ENCODE peak calls at places on chromosomes 2 and 18, in five cellular contexts. One of them, this sample, is unnamed.
A peak's percentile ranks its signal among the peaks of the same experiment; 100 is the strongest.

GRCh38 chr2:29650634-29651097 is 270.7 kb downstream of the ALK start:
- DNase-seq in stomach: no peak
- DNase-seq in endodermal cell: no peak
- DNase-seq in neural progenitor cell: no peak
- DNase-seq in heart right ventricle: no peak
- DNase-seq in this sample: no peak

GRCh38 chr2:27671235-27671634 is 7.5 kb downstream of the SLC4A1AP start:
- DNase-seq in stomach: no peak
- DNase-seq in endodermal cell: no peak
- DNase-seq in neural progenitor cell: no peak
- DNase-seq in heart right ventricle: no peak
- DNase-seq in this sample: no peak

GRCh38 chr2:2681611-2682295 is 350.7 kb upstream of the MYT1L start:
- DNase-seq in stomach: no peak
- DNase-seq in endodermal cell: no peak
- DNase-seq in neural progenitor cell: no peak
- DNase-seq in heart right ventricle: no peak
- DNase-seq in this sample: no peak

GRCh38 chr18:11989966-11990380 is 8.7 kb downstream of the IMPA2 start:
- DNase-seq in stomach: peak; percentile 75
- DNase-seq in endodermal cell: peak; percentile 65
- DNase-seq in neural progenitor cell: peak; percentile 20
- DNase-seq in heart right ventricle: no peak
- DNase-seq in this sample: no peak

GRCh38 chr2:16092861-16093638 is 152.7 kb downstream of the MYCN start:
- DNase-seq in stomach: no peak
- DNase-seq in endodermal cell: no peak
- DNase-seq in neural progenitor cell: no peak
- DNase-seq in heart right ventricle: no peak
- DNase-seq in this sample: no peak

GRCh38 chr2:190723397-190724090 is 74.7 kb downstream of the NAB1 start:
- DNase-seq in stomach: no peak
- DNase-seq in endodermal cell: no peak
- DNase-seq in neural progenitor cell: no peak
- DNase-seq in heart right ventricle: no peak
- DNase-seq in this sample: no peak

GRCh38 chr2:16189019-16189850 is 248.9 kb downstream of the MYCN start:
- DNase-seq in stomach: no peak
- DNase-seq in endodermal cell: no peak
- DNase-seq in neural progenitor cell: no peak
- DNase-seq in heart right ventricle: no peak
- DNase-seq in this sample: no peak

GRCh38 chr2:230413465-230413864 is 2.5 kb upstream of the SP100 start:
- DNase-seq in stomach: no peak
- DNase-seq in endodermal cell: no peak
- DNase-seq in neural progenitor cell: no peak
- DNase-seq in heart right ventricle: no peak
- DNase-seq in this sample: no peak

GRCh38 chr2:200144571-200144970 is 161.9 kb upstream of the SPATS2L start:
- DNase-seq in stomach: no peak
- DNase-seq in endodermal cell: no peak
- DNase-seq in neural progenitor cell: no peak
- DNase-seq in heart right ventricle: no peak
- DNase-seq in this sample: no peak

GRCh38 chr2:134463726-134464076 is 209.8 kb downstream of the MGAT5 start:
- DNase-seq in stomach: no peak
- DNase-seq in endodermal cell: peak; percentile 33
- DNase-seq in neural progenitor cell: no peak
- DNase-seq in heart right ventricle: no peak
- DNase-seq in this sample: no peak

GRCh38 chr2:134465228-134465627 is 211.4 kb downstream of the MGAT5 start:
- DNase-seq in stomach: peak; percentile 15
- DNase-seq in endodermal cell: no peak
- DNase-seq in neural progenitor cell: no peak
- DNase-seq in heart right ventricle: no peak
- DNase-seq in this sample: no peak

GRCh38 chr2:134465706-134466105 is 211.8 kb downstream of the MGAT5 start:
- DNase-seq in stomach: no peak
- DNase-seq in endodermal cell: no peak
- DNase-seq in neural progenitor cell: no peak
- DNase-seq in heart right ventricle: no peak
- DNase-seq in this sample: no peak

GRCh38 chr2:134468093-134468640 is 214.3 kb downstream of the MGAT5 start:
- DNase-seq in stomach: peak; percentile 9
- DNase-seq in endodermal cell: no peak
- DNase-seq in neural progenitor cell: no peak
- DNase-seq in heart right ventricle: no peak
- DNase-seq in this sample: no peak

DNA sequence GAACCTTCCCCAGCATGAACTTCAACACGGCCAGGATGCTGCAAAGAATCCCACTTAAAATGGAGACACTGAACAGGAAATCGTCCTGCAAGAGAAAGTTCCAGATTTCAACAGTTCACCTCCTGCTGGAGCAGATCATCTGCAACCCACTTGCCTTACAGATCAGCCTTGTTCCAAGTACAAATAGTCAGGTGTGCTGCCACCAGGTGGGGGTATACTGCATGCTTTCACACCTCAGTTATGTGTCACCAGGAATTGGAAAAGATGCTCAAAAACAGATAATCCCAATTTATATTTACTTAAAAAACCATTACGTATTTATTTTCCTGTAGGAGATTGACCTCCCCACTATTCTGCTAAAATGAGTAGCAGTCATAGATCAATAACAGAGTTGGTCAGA is 212.3 kb downstream of the MGAT5 start:
- DNase-seq in stomach: peak; percentile 46
- DNase-seq in endodermal cell: peak; percentile 80
- DNase-seq in neural progenitor cell: peak; percentile 40
- DNase-seq in heart right ventricle: no peak
- DNase-seq in this sample: peak; percentile 80
- TF ChIP-seq CTCF in stomach: peak; percentile 38
- TF ChIP-seq CTCF in endodermal cell: peak; percentile 79
- TF ChIP-seq CTCF in neural progenitor cell: peak; percentile 52
- TF ChIP-seq CTCF in heart right ventricle: peak; percentile 47
- TF ChIP-seq CTCF in this sample: no peak

GRCh38 chr2:69253893-69254292 is 133.1 kb downstream of the GFPT1 start:
- DNase-seq in stomach: no peak
- DNase-seq in endodermal cell: no peak
- DNase-seq in neural progenitor cell: no peak
- DNase-seq in heart right ventricle: no peak
- DNase-seq in this sample: no peak
- H3K27ac ChIP-seq in stomach: no peak overlapping the region
- H3K27ac ChIP-seq in endodermal cell: no peak overlapping the region
- H3K27ac ChIP-seq in neural progenitor cell: no peak overlapping the region
- H3K27ac ChIP-seq in heart right ventricle: peak overlapping the region; percentile 13
- H3K27ac ChIP-seq in this sample: no peak overlapping the region

GRCh38 chr2:41992056-41992699 is 55.6 kb upstream of the PKDCC start:
- DNase-seq in stomach: no peak
- DNase-seq in endodermal cell: no peak
- DNase-seq in neural progenitor cell: no peak
- DNase-seq in heart right ventricle: no peak
- DNase-seq in this sample: no peak

GRCh38 chr2:41990688-41991087 is 57.1 kb upstream of the PKDCC start:
- DNase-seq in stomach: no peak
- DNase-seq in endodermal cell: peak; percentile 42
- DNase-seq in neural progenitor cell: no peak
- DNase-seq in heart right ventricle: no peak
- DNase-seq in this sample: no peak

GRCh38 chr2:41992700-41993070 is 55.1 kb upstream of the PKDCC start:
- DNase-seq in stomach: no peak
- DNase-seq in endodermal cell: peak; percentile 90
- DNase-seq in neural progenitor cell: no peak
- DNase-seq in heart right ventricle: no peak
- DNase-seq in this sample: no peak

GRCh38 chr2:41993086-41993812 is 54.6 kb upstream of the PKDCC start:
- DNase-seq in stomach: no peak
- DNase-seq in endodermal cell: peak; percentile 42
- DNase-seq in neural progenitor cell: no peak
- DNase-seq in heart right ventricle: no peak
- DNase-seq in this sample: no peak

GRCh38 chr2:41989503-41990180 is 58.2 kb upstream of the PKDCC start:
- DNase-seq in stomach: no peak
- DNase-seq in endodermal cell: peak; percentile 47
- DNase-seq in neural progenitor cell: peak; percentile 32
- DNase-seq in heart right ventricle: no peak
- DNase-seq in this sample: no peak
- H3K4me3 ChIP-seq in stomach: no peak overlapping the region
- H3K4me3 ChIP-seq in endodermal cell: no peak overlapping the region
- H3K4me3 ChIP-seq in neural progenitor cell: no peak overlapping the region
- H3K4me3 ChIP-seq in heart right ventricle: no peak overlapping the region
- H3K4me3 ChIP-seq in this sample: no peak overlapping the region

GRCh38 chr18:24120676-24121075 is 18.2 kb upstream of the CABYR start:
- DNase-seq in stomach: no peak
- DNase-seq in endodermal cell: no peak
- DNase-seq in neural progenitor cell: no peak
- DNase-seq in heart right ventricle: no peak
- DNase-seq in this sample: no peak

GRCh38 chr18:24115628-24116027 is 23.2 kb upstream of the CABYR start:
- DNase-seq in stomach: no peak
- DNase-seq in endodermal cell: no peak
- DNase-seq in neural progenitor cell: no peak
- DNase-seq in heart right ventricle: no peak
- DNase-seq in this sample: no peak

GRCh38 chr18:24126155-24126947 is 12.5 kb upstream of the CABYR start:
- DNase-seq in stomach: no peak
- DNase-seq in endodermal cell: no peak
- DNase-seq in neural progenitor cell: no peak
- DNase-seq in heart right ventricle: no peak
- DNase-seq in this sample: no peak

GRCh38 chr18:24118750-24119577 is 19.9 kb upstream of the CABYR start:
- DNase-seq in stomach: peak; percentile 86
- DNase-seq in endodermal cell: peak; percentile 87
- DNase-seq in neural progenitor cell: peak; percentile 80
- DNase-seq in heart right ventricle: peak; percentile 35
- DNase-seq in this sample: peak; percentile 59

DNA sequence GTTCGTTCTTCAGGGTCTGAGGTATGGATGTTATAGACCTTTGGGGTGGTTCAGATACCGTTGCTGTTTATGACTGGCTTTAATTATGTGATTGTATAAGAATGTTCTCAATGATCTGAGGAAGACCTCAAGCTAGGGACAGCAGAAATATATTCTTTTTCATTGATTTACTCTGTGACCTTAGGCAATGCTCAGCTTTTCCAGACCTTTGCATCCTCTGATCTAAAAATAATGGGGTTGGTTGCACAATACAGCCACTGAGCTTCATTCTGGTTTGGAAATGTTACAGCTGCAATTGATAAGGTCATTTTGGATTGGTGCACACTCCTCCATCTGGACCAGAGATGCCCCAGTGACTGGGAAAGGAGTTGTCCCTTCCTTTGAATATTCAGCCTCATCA is 17.2 kb upstream of the CABYR start:
- DNase-seq in stomach: no peak
- DNase-seq in endodermal cell: no peak
- DNase-seq in neural progenitor cell: no peak
- DNase-seq in heart right ventricle: no peak
- DNase-seq in this sample: no peak
- TF ChIP-seq CTCF in stomach: no peak
- TF ChIP-seq CTCF in endodermal cell: no peak
- TF ChIP-seq CTCF in neural progenitor cell: no peak
- TF ChIP-seq CTCF in heart right ventricle: no peak
- TF ChIP-seq CTCF in this sample: no peak

GRCh38 chr2:43738257-43738656 is 35.6 kb upstream of the DYNC2LI1 start:
- DNase-seq in stomach: no peak
- DNase-seq in endodermal cell: no peak
- DNase-seq in neural progenitor cell: no peak
- DNase-seq in heart right ventricle: no peak
- DNase-seq in this sample: no peak
- H3K27ac ChIP-seq in stomach: no peak overlapping the region
- H3K27ac ChIP-seq in endodermal cell: no peak overlapping the region
- H3K27ac ChIP-seq in neural progenitor cell: no peak overlapping the region
- H3K27ac ChIP-seq in heart right ventricle: no peak overlapping the region
- H3K27ac ChIP-seq in this sample: no peak overlapping the region

DNA sequence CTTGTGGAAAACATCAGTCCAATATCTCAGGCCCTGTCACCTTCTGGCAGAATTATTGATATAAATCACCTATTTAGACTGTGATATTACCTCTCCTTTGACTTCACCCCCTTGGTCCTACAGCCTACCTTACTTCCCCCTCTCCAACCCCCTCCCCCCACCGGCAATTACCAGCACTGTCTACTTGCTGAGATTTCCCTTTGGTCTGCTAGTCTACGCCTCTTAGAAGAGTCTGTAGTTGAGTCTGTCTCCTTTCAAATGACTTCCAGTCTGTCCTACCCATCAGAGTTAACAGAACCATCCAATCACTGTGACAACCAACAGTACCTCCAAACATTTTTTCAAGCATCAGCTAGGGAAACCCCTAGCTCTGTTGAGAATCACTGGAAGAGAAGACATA is 3.0 kb upstream of the ASNSD1 start:
- DNase-seq in stomach: no peak
- DNase-seq in endodermal cell: no peak
- DNase-seq in neural progenitor cell: no peak
- DNase-seq in heart right ventricle: no peak
- DNase-seq in this sample: no peak
- H3K4me3 ChIP-seq in stomach: no peak overlapping the region
- H3K4me3 ChIP-seq in endodermal cell: no peak overlapping the region
- H3K4me3 ChIP-seq in neural progenitor cell: no peak overlapping the region
- H3K4me3 ChIP-seq in heart right ventricle: no peak overlapping the region
- H3K4me3 ChIP-seq in this sample: no peak overlapping the region

GRCh38 chr2:85708641-85709040 is 14.5 kb downstream of the GNLY start:
- DNase-seq in stomach: no peak
- DNase-seq in endodermal cell: no peak
- DNase-seq in neural progenitor cell: no peak
- DNase-seq in heart right ventricle: no peak
- DNase-seq in this sample: no peak
- TF ChIP-seq CTCF in stomach: no peak
- TF ChIP-seq CTCF in endodermal cell: no peak
- TF ChIP-seq CTCF in neural progenitor cell: no peak
- TF ChIP-seq CTCF in heart right ventricle: no peak
- TF ChIP-seq CTCF in this sample: no peak

GRCh38 chr2:233350708-233351107 is 3.6 kb upstream of the DGKD start:
- DNase-seq in stomach: no peak
- DNase-seq in endodermal cell: no peak
- DNase-seq in neural progenitor cell: no peak
- DNase-seq in heart right ventricle: no peak
- DNase-seq in this sample: peak; percentile 67
- H3K27ac ChIP-seq in stomach: no peak overlapping the region
- H3K27ac ChIP-seq in endodermal cell: no peak overlapping the region
- H3K27ac ChIP-seq in neural progenitor cell: no peak overlapping the region
- H3K27ac ChIP-seq in heart right ventricle: no peak overlapping the region
- H3K27ac ChIP-seq in this sample: peak overlapping the region; percentile 97

GRCh38 chr2:98441706-98442450 is 2.8 kb upstream of the INPP4A start:
- DNase-seq in stomach: no peak
- DNase-seq in endodermal cell: no peak
- DNase-seq in neural progenitor cell: no peak
- DNase-seq in heart right ventricle: no peak
- DNase-seq in this sample: no peak
- H3K4me3 ChIP-seq in stomach: no peak overlapping the region
- H3K4me3 ChIP-seq in endodermal cell: peak overlapping the region; percentile 41
- H3K4me3 ChIP-seq in neural progenitor cell: no peak overlapping the region
- H3K4me3 ChIP-seq in heart right ventricle: no peak overlapping the region
- H3K4me3 ChIP-seq in this sample: no peak overlapping the region

GRCh38 chr2:140085674-140086073 is 1305.5 kb upstream of the NXPH2 start:
- DNase-seq in stomach: no peak
- DNase-seq in endodermal cell: no peak
- DNase-seq in neural progenitor cell: no peak
- DNase-seq in heart right ventricle: no peak
- DNase-seq in this sample: no peak
- TF ChIP-seq CTCF in stomach: no peak
- TF ChIP-seq CTCF in endodermal cell: no peak
- TF ChIP-seq CTCF in neural progenitor cell: no peak
- TF ChIP-seq CTCF in heart right ventricle: peak; percentile 19
- TF ChIP-seq CTCF in this sample: no peak